ENCODE peak calls at places on chromosomes 4 and X, in eight cellular contexts. One of them, this sample, is unnamed.

GRCh38 chrX:40021647-40022046 is 76.1 kb downstream of the BCOR start:
- DNase-seq in AG09319: no peak
- DNase-seq in dorsolateral prefrontal cortex: no peak
- DNase-seq in AG04450: no peak
- DNase-seq in GM23338: no peak
- DNase-seq in heart right ventricle: no peak
- DNase-seq in left lung: no peak
- DNase-seq in HCT116: no peak
- DNase-seq in this sample: no peak

GRCh38 chr4:53676402-53676871 is 85.2 kb upstream of the LNX1 start:
- DNase-seq in GM23338: no peak
- DNase-seq in AG04450: no peak
- DNase-seq in heart right ventricle: no peak
- DNase-seq in HCT116: no peak
- DNase-seq in AG09319: no peak
- DNase-seq in left lung: no peak
- DNase-seq in dorsolateral prefrontal cortex: no peak
- DNase-seq in this sample: no peak

GRCh38 chr4:86593726-86594558 is at the start of gene PTPN13:
- DNase-seq in GM23338: peak
- DNase-seq in HCT116: peak
- DNase-seq in AG09319: peak
- DNase-seq in dorsolateral prefrontal cortex: peak
- DNase-seq in left lung: peak
- DNase-seq in heart right ventricle: peak
- DNase-seq in AG04450: peak
- DNase-seq in this sample: peak

GRCh38 chr4:94399277-94399676 is 52.5 kb upstream of the PDLIM5 start:
- DNase-seq in dorsolateral prefrontal cortex: no peak
- DNase-seq in left lung: no peak
- DNase-seq in HCT116: no peak
- DNase-seq in AG09319: no peak
- DNase-seq in GM23338: no peak
- DNase-seq in AG04450: no peak
- DNase-seq in heart right ventricle: no peak
- DNase-seq in this sample: no peak

GRCh38 chrX:38304010-38304409 is 23.3 kb downstream of the RPGR start:
- DNase-seq in heart right ventricle: no peak
- DNase-seq in AG04450: no peak
- DNase-seq in dorsolateral prefrontal cortex: no peak
- DNase-seq in HCT116: no peak
- DNase-seq in AG09319: no peak
- DNase-seq in GM23338: peak
- DNase-seq in left lung: no peak
- DNase-seq in this sample: no peak

GRCh38 chr4:17142232-17142711 is 243.8 kb upstream of the LDB2 start:
- DNase-seq in left lung: no peak
- DNase-seq in AG09319: peak
- DNase-seq in dorsolateral prefrontal cortex: peak
- DNase-seq in HCT116: no peak
- DNase-seq in heart right ventricle: no peak
- DNase-seq in GM23338: no peak
- DNase-seq in AG04450: peak
- DNase-seq in this sample: no peak

GRCh38 chrX:148914783-148915182 is 414.4 kb downstream of the AFF2 start:
- DNase-seq in heart right ventricle: no peak
- DNase-seq in dorsolateral prefrontal cortex: no peak
- DNase-seq in AG09319: no peak
- DNase-seq in AG04450: no peak
- DNase-seq in HCT116: no peak
- DNase-seq in GM23338: no peak
- DNase-seq in left lung: no peak
- DNase-seq in this sample: no peak

GRCh38 chrX:102606115-102606514 is 6.8 kb downstream of the ARMCX5 start:
- DNase-seq in AG04450: no peak
- DNase-seq in dorsolateral prefrontal cortex: no peak
- DNase-seq in GM23338: no peak
- DNase-seq in AG09319: no peak
- DNase-seq in HCT116: no peak
- DNase-seq in left lung: no peak
- DNase-seq in heart right ventricle: no peak
- DNase-seq in this sample: no peak

GRCh38 chr4:70197842-70198241 is 2.3 kb downstream of the ODAM start:
- DNase-seq in heart right ventricle: no peak
- DNase-seq in dorsolateral prefrontal cortex: no peak
- DNase-seq in left lung: peak
- DNase-seq in HCT116: no peak
- DNase-seq in GM23338: peak
- DNase-seq in AG04450: no peak
- DNase-seq in AG09319: no peak
- DNase-seq in this sample: no peak

GRCh38 chr4:15479089-15479912 is 9.6 kb downstream of the CC2D2A start:
- DNase-seq in HCT116: peak
- DNase-seq in left lung: peak
- DNase-seq in AG04450: peak
- DNase-seq in heart right ventricle: no peak
- DNase-seq in GM23338: peak
- DNase-seq in AG09319: peak
- DNase-seq in dorsolateral prefrontal cortex: peak
- DNase-seq in this sample: peak

GRCh38 chr4:5050520-5050955 is 742 bp upstream of the STK32B start:
- DNase-seq in heart right ventricle: peak
- DNase-seq in left lung: peak
- DNase-seq in GM23338: peak
- DNase-seq in AG04450: peak
- DNase-seq in dorsolateral prefrontal cortex: peak
- DNase-seq in AG09319: peak
- DNase-seq in HCT116: peak
- DNase-seq in this sample: peak

GRCh38 chr4:81040175-81040659 is 9.7 kb downstream of the BMP3 start:
- DNase-seq in left lung: no peak
- DNase-seq in GM23338: peak
- DNase-seq in HCT116: no peak
- DNase-seq in dorsolateral prefrontal cortex: no peak
- DNase-seq in AG04450: no peak
- DNase-seq in heart right ventricle: no peak
- DNase-seq in AG09319: no peak
- DNase-seq in this sample: no peak

GRCh38 chr4:2842667-2843022 is 999 bp upstream of the ADD1 start:
- DNase-seq in left lung: no peak
- DNase-seq in GM23338: no peak
- DNase-seq in AG09319: no peak
- DNase-seq in dorsolateral prefrontal cortex: peak
- DNase-seq in AG04450: no peak
- DNase-seq in HCT116: no peak
- DNase-seq in heart right ventricle: no peak
- DNase-seq in this sample: no peak

DNA sequence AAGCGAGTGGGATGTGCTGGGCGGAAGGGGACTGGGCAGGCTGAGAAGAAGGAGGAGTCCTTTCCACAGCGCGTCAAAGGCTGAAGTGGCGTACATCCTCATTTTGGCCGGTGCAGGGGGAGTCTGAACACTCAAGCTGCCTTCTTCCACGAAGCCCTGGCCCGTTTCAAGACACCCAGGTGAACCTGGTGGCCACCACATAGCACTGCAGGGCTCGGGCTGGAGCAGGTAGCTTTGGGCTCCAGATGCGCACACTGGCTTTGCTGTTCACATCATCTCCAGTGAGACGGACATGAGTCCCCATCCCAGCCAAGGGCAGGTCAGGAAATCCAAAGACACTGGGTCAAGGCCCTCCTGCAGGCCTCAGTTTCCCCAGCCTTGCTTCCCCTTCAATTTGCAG is 30.3 kb downstream of the CCNQ start:
- DNase-seq in left lung: no peak
- DNase-seq in heart right ventricle: no peak
- DNase-seq in GM23338: peak
- DNase-seq in HCT116: no peak
- DNase-seq in dorsolateral prefrontal cortex: no peak
- DNase-seq in AG04450: no peak
- DNase-seq in AG09319: no peak
- DNase-seq in this sample: no peak
- TF ChIP-seq CTCF in left lung: no peak
- TF ChIP-seq CTCF in heart right ventricle: no peak
- TF ChIP-seq CTCF in GM23338: peak
- TF ChIP-seq CTCF in HCT116: no peak
- TF ChIP-seq CTCF in dorsolateral prefrontal cortex: peak
- TF ChIP-seq CTCF in AG04450: peak
- TF ChIP-seq CTCF in AG09319: no peak
- TF ChIP-seq CTCF in this sample: peak

DNA sequence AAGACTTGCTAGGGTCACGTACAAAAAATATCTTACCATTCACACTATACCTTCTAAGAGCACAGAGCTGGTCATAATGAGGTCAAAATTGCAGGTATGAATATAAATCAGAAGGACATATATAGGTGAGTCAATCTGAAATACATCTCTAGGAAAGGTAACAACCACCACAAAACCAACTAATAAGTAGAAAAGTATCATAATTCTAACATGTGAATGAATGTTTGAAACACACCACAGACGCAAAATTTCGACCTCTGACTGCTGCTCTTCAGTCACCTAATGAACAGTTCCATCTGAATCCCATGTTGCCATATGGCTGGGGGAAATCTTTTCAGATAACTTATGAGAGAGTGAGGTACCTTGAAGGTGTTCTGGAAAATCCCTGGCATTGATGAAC is 22.1 kb downstream of the STAP1 start:
- DNase-seq in heart right ventricle: no peak
- DNase-seq in AG09319: no peak
- DNase-seq in left lung: no peak
- DNase-seq in dorsolateral prefrontal cortex: no peak
- DNase-seq in GM23338: no peak
- DNase-seq in HCT116: no peak
- DNase-seq in AG04450: no peak
- DNase-seq in this sample: no peak
- TF ChIP-seq CTCF in heart right ventricle: no peak
- TF ChIP-seq CTCF in AG09319: no peak
- TF ChIP-seq CTCF in left lung: no peak
- TF ChIP-seq CTCF in dorsolateral prefrontal cortex: no peak
- TF ChIP-seq CTCF in GM23338: no peak
- TF ChIP-seq CTCF in HCT116: no peak
- TF ChIP-seq CTCF in AG04450: no peak
- TF ChIP-seq CTCF in this sample: no peak

DNA sequence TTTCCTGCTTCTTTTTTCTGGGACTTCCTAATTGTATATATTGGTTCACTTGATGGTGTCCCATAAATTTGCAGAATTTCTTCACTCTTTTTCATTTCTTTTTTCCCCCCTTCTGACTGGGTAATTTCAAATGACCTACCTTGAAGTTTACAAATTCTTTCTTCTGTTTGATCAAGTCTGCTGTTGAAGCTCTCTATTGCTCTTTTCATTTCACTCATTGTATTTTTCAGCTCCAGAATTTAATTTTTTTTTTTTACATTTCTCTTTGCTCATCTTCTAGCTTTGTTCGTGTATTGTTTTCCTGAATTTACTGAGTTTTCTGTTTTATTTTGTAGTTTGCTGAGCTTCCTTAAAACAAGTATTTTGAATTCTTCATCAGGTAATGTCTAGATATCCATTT is 61.7 kb upstream of the SRD5A3 start:
- DNase-seq in heart right ventricle: no peak
- DNase-seq in left lung: no peak
- DNase-seq in AG09319: no peak
- DNase-seq in dorsolateral prefrontal cortex: no peak
- DNase-seq in HCT116: no peak
- DNase-seq in GM23338: no peak
- DNase-seq in AG04450: no peak
- DNase-seq in this sample: no peak
- TF ChIP-seq CTCF in heart right ventricle: no peak
- TF ChIP-seq CTCF in left lung: no peak
- TF ChIP-seq CTCF in AG09319: no peak
- TF ChIP-seq CTCF in dorsolateral prefrontal cortex: no peak
- TF ChIP-seq CTCF in HCT116: no peak
- TF ChIP-seq CTCF in GM23338: no peak
- TF ChIP-seq CTCF in AG04450: no peak
- TF ChIP-seq CTCF in this sample: no peak

GRCh38 chr4:47736555-47736954 is 101.3 kb downstream of the CORIN start:
- DNase-seq in dorsolateral prefrontal cortex: no peak
- DNase-seq in AG09319: no peak
- DNase-seq in left lung: no peak
- DNase-seq in HCT116: no peak
- DNase-seq in GM23338: no peak
- DNase-seq in AG04450: no peak
- DNase-seq in heart right ventricle: no peak
- DNase-seq in this sample: no peak
- TF ChIP-seq CTCF in dorsolateral prefrontal cortex: no peak
- TF ChIP-seq CTCF in AG09319: no peak
- TF ChIP-seq CTCF in left lung: no peak
- TF ChIP-seq CTCF in HCT116: no peak
- TF ChIP-seq CTCF in GM23338: no peak
- TF ChIP-seq CTCF in AG04450: no peak
- TF ChIP-seq CTCF in heart right ventricle: no peak
- TF ChIP-seq CTCF in this sample: no peak

DNA sequence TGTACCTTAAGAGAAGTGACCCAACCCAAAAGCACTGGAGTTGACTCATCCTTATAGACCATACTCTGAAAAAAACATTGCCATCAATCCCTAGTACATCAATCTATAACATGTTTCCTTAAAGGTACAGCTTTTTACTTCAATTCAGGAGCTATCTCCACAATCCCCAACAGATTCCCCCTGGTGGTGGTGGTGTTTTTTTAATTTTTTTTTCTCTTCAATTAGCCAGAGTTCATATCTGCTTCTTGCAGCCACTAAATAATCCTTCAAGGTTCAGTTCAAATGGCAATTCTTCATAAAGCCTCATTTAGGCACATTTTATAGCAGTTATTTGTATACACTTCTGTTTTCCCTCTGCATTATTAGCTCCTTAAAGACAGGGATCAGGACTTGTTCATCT is 60.7 kb upstream of the KDR start:
- DNase-seq in left lung: no peak
- DNase-seq in HCT116: no peak
- DNase-seq in AG04450: no peak
- DNase-seq in GM23338: peak
- DNase-seq in AG09319: no peak
- DNase-seq in dorsolateral prefrontal cortex: no peak
- DNase-seq in heart right ventricle: no peak
- DNase-seq in this sample: no peak
- TF ChIP-seq CTCF in left lung: no peak
- TF ChIP-seq CTCF in HCT116: no peak
- TF ChIP-seq CTCF in AG04450: peak
- TF ChIP-seq CTCF in GM23338: peak
- TF ChIP-seq CTCF in AG09319: no peak
- TF ChIP-seq CTCF in dorsolateral prefrontal cortex: no peak
- TF ChIP-seq CTCF in heart right ventricle: no peak
- TF ChIP-seq CTCF in this sample: peak

GRCh38 chrX:55841962-55842752 is 124.6 kb downstream of the RRAGB start:
- DNase-seq in heart right ventricle: no peak
- DNase-seq in GM23338: no peak
- DNase-seq in HCT116: no peak
- DNase-seq in AG09319: no peak
- DNase-seq in dorsolateral prefrontal cortex: no peak
- DNase-seq in left lung: no peak
- DNase-seq in AG04450: no peak
- DNase-seq in this sample: no peak
- TF ChIP-seq CTCF in heart right ventricle: no peak
- TF ChIP-seq CTCF in GM23338: no peak
- TF ChIP-seq CTCF in HCT116: no peak
- TF ChIP-seq CTCF in AG09319: no peak
- TF ChIP-seq CTCF in dorsolateral prefrontal cortex: no peak
- TF ChIP-seq CTCF in left lung: no peak
- TF ChIP-seq CTCF in AG04450: no peak
- TF ChIP-seq CTCF in this sample: no peak

GRCh38 chr4:39655866-39656265 is 17.2 kb upstream of the SMIM14 start:
- DNase-seq in dorsolateral prefrontal cortex: no peak
- DNase-seq in heart right ventricle: no peak
- DNase-seq in AG04450: no peak
- DNase-seq in HCT116: no peak
- DNase-seq in GM23338: no peak
- DNase-seq in left lung: no peak
- DNase-seq in AG09319: peak
- DNase-seq in this sample: no peak
- TF ChIP-seq CTCF in dorsolateral prefrontal cortex: no peak
- TF ChIP-seq CTCF in heart right ventricle: no peak
- TF ChIP-seq CTCF in AG04450: no peak
- TF ChIP-seq CTCF in HCT116: no peak
- TF ChIP-seq CTCF in GM23338: no peak
- TF ChIP-seq CTCF in left lung: no peak
- TF ChIP-seq CTCF in AG09319: no peak
- TF ChIP-seq CTCF in this sample: no peak

This sample was measured in type B pancreatic cell.